ENCODE peak calls at places on chromosomes 16 and 17, in four cellular contexts. One of them, this sample, is unnamed.

GRCh38 chr16:25260416-25260815 is 2.8 kb upstream of the ZKSCAN2 start:
- DNase-seq in AG09319: no peak
- DNase-seq in HepG2: no peak
- DNase-seq in cardiac fibroblast: peak; percentile 53
- DNase-seq in this sample: no peak

GRCh38 chr16:50789757-50790156 is 47.9 kb downstream of the CYLD start:
- DNase-seq in HepG2: no peak
- DNase-seq in cardiac fibroblast: no peak
- DNase-seq in AG09319: no peak
- DNase-seq in this sample: no peak

GRCh38 chr16:714558-715447 is at the start of gene METRN:
- DNase-seq in AG09319: peak; percentile 52
- DNase-seq in cardiac fibroblast: peak; percentile 86
- DNase-seq in HepG2: peak; percentile 61
- DNase-seq in this sample: peak; percentile 98

GRCh38 chr16:29962344-29962994 is 590 bp downstream of the TMEM219 start:
- DNase-seq in cardiac fibroblast: peak; percentile 40
- DNase-seq in AG09319: no peak
- DNase-seq in HepG2: peak; percentile 33
- DNase-seq in this sample: no peak

GRCh38 chr17:70767102-70767701 is 597.9 kb downstream of the KCNJ2 start:
- DNase-seq in cardiac fibroblast: peak; percentile 70
- DNase-seq in HepG2: peak; percentile 31
- DNase-seq in AG09319: no peak
- DNase-seq in this sample: no peak

GRCh38 chr17:76735586-76736348 is 1.4 kb downstream of the SRSF2 start:
- DNase-seq in AG09319: no peak
- DNase-seq in HepG2: no peak
- DNase-seq in cardiac fibroblast: no peak
- DNase-seq in this sample: no peak

GRCh38 chr16:29304251-29304900 is 102.1 kb downstream of the NPIPB11 start:
- DNase-seq in AG09319: no peak
- DNase-seq in cardiac fibroblast: no peak
- DNase-seq in HepG2: no peak
- DNase-seq in this sample: no peak

GRCh38 chr16:24906199-24906808 is 60.5 kb downstream of the SLC5A11 start:
- DNase-seq in cardiac fibroblast: peak; percentile 54
- DNase-seq in AG09319: no peak
- DNase-seq in HepG2: peak; percentile 11
- DNase-seq in this sample: no peak

GRCh38 chr17:73986641-73987177 is 216.8 kb upstream of the RPL38 start:
- DNase-seq in cardiac fibroblast: no peak
- DNase-seq in AG09319: no peak
- DNase-seq in HepG2: no peak
- DNase-seq in this sample: no peak

GRCh38 chr17:31580331-31581021 is 189.0 kb downstream of the RAB11FIP4 start:
- DNase-seq in AG09319: no peak
- DNase-seq in cardiac fibroblast: peak; percentile 89
- DNase-seq in HepG2: no peak
- DNase-seq in this sample: no peak

GRCh38 chr16:2211923-2212347 is 1.3 kb upstream of the BRICD5 start:
- DNase-seq in HepG2: no peak
- DNase-seq in cardiac fibroblast: no peak
- DNase-seq in AG09319: no peak
- DNase-seq in this sample: no peak

GRCh38 chr16:30603945-30604315 is 6.3 kb downstream of the ZNF689 start:
- DNase-seq in cardiac fibroblast: no peak
- DNase-seq in HepG2: no peak
- DNase-seq in AG09319: no peak
- DNase-seq in this sample: no peak

GRCh38 chr17:42698736-42699414 is 16.5 kb downstream of the CNTNAP1 start:
- DNase-seq in AG09319: peak; percentile 64
- DNase-seq in cardiac fibroblast: peak; percentile 71
- DNase-seq in HepG2: no peak
- DNase-seq in this sample: no peak

GRCh38 chr16:25707982-25708583 is 16.3 kb downstream of the HS3ST4 start:
- DNase-seq in AG09319: no peak
- DNase-seq in cardiac fibroblast: peak; percentile 26
- DNase-seq in HepG2: peak; percentile 53
- DNase-seq in this sample: peak; percentile 26

GRCh38 chr17:3773511-3773910 is 27.5 kb downstream of the ITGAE start:
- DNase-seq in AG09319: no peak
- DNase-seq in cardiac fibroblast: peak; percentile 52
- DNase-seq in HepG2: no peak
- DNase-seq in this sample: no peak

DNA sequence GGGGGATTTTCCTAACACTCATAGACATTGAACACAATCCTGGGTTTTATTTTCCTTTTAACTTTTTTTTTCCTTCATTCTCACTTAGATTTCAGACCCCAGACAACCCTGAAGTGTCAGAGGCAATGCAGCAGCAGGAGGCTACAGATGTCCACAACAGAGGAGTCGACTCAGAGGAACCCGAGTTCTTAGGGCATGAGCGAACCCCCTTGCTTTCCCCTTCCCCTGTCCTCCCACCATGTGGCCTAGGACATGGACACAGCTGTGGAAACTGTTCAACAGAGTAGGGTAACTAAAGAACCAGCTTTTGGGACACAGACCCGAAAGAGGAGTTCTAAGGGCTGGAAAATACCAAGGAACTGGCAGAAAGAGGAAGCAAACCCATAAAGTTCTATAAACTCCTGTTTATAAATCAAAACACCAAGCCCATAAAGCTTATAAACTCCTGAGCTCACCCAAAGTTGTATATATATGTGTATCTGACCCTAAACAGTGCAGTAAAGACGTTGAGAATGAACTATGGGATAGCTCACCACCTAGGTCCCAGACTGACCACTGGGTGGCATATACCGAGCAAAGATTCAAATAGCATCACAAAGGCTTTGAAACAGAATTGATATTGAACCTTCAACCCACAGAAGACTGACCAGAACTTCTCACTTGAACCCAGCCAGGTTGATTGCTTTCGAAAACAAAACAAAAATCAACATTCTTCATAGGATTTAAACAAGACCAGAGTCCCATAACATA is 33.9 kb downstream of the CMTM4 start:
- DNase-seq in HepG2: peak; percentile 64
- DNase-seq in AG09319: no peak
- DNase-seq in cardiac fibroblast: peak; percentile 62
- DNase-seq in this sample: no peak
- TF ChIP-seq CTCF in HepG2: peak; percentile 74
- TF ChIP-seq CTCF in AG09319: peak; percentile 66
- TF ChIP-seq CTCF in cardiac fibroblast: peak; percentile 60
- TF ChIP-seq CTCF in this sample: no peak

DNA sequence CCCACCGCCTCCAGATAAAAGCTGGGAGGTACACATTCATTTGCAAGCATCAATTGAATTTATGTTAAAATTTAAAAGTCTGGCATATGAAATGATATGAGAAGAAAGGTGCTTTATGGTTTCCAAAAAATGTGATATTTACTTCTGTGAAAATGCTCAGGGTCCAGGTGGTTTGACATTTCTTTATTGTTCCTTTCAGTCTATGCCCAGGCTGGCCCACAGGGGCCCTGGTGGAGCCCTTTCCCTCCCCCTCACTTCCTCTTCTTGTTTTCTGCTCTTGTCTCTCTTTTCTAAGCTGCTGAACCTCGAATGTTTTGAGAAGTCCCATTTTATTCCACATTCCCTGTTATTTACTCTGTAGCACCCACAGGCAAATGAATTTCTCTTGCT is 127.8 kb downstream of the HS3ST3B1 start:
- DNase-seq in AG09319: no peak
- DNase-seq in HepG2: no peak
- DNase-seq in cardiac fibroblast: no peak
- DNase-seq in this sample: no peak
- TF ChIP-seq CTCF in AG09319: no peak
- TF ChIP-seq CTCF in HepG2: no peak
- TF ChIP-seq CTCF in cardiac fibroblast: no peak
- TF ChIP-seq CTCF in this sample: no peak

GRCh38 chr17:8160741-8161221 is 2.0 kb downstream of the VAMP2 start:
- DNase-seq in cardiac fibroblast: no peak
- DNase-seq in AG09319: no peak
- DNase-seq in HepG2: no peak
- DNase-seq in this sample: no peak

GRCh38 chr17:8162997-8163977 is 539 bp upstream of the VAMP2 start:
- DNase-seq in AG09319: no peak
- DNase-seq in HepG2: no peak
- DNase-seq in cardiac fibroblast: no peak
- DNase-seq in this sample: peak; percentile 88

GRCh38 chr17:8163978-8164814 is 1.4 kb upstream of the VAMP2 start:
- DNase-seq in HepG2: no peak
- DNase-seq in cardiac fibroblast: peak; percentile 61
- DNase-seq in AG09319: no peak
- DNase-seq in this sample: peak; percentile 47

GRCh38 chr17:8161289-8162231 is 1.2 kb downstream of the VAMP2 start:
- DNase-seq in AG09319: no peak
- DNase-seq in HepG2: no peak
- DNase-seq in cardiac fibroblast: no peak
- DNase-seq in this sample: no peak

GRCh38 chr17:8162232-8162996 is at the start of gene VAMP2:
- DNase-seq in AG09319: no peak
- DNase-seq in HepG2: no peak
- DNase-seq in cardiac fibroblast: peak; percentile 64
- DNase-seq in this sample: no peak
- TF ChIP-seq CTCF in AG09319: no peak
- TF ChIP-seq CTCF in HepG2: no peak
- TF ChIP-seq CTCF in cardiac fibroblast: no peak
- TF ChIP-seq CTCF in this sample: no peak

DNA sequence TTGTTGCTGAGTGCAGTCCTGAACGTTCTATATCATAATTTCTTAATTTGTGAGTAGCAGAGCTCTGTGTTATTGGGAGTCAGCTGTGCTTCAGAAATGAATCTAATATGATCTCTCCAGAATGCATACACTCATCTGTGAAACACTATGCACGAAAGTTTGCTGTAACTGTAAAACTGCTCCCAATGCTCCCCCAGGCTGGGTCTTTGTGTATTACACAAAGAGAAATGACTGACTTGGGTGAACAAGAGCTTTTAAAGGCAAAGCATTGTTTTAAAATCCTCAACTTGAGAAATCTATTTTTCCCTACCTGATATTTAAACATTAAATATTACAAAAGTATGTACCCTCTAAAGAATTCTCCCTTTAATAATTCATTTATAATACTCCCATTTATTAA is 636.7 kb upstream of the KIF2B start:
- DNase-seq in AG09319: no peak
- DNase-seq in cardiac fibroblast: no peak
- DNase-seq in HepG2: no peak
- DNase-seq in this sample: no peak
- TF ChIP-seq CTCF in AG09319: no peak
- TF ChIP-seq CTCF in cardiac fibroblast: no peak
- TF ChIP-seq CTCF in HepG2: no peak
- TF ChIP-seq CTCF in this sample: no peak

DNA sequence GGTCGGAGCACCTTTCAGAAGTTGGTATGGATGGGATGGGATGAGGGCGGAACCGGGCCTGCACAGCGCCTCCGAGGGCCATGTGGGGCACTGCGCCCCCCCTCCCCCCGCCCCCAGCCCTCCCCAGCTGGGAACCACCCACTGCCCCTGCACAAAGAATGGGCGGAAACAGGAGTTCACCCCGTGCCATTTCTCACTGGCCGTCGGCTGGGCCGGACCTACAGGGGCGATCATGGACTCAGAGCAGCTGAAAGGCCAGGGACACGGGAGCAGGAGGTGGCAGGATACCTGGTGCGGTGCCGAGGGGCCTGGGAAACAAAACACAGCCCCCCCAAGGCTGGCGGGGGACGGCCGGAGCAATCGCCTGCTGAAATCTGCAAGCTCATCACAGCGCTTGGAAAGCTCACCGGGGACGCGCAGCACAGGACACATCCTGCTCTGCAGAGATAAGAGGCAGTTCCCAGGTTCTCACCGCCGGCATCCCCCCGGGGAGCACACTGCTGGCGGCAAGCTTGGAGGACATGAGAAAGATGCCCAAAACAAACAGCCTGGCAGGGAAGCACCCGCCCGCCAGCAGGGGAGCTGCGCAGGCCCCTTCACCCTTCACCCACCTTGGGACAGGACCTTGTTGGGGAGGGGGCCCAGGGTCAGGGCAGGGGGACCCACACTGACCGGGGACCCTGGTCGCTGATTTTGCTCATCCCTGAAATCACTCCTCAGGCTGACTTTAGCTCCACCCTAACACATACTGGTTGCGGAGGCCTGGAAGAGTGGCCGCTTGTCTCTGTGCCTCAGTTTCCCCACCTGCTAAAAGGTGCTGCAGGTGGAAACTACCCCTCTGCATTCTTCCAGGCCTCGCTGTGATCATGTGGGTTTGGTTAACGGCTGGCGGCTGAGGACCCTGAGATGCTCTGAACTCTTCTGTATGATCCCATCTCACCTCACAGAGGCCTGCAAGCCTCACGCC is 263.9 kb downstream of the C16orf95 start:
- DNase-seq in cardiac fibroblast: no peak
- DNase-seq in HepG2: no peak
- DNase-seq in AG09319: no peak
- DNase-seq in this sample: peak; percentile 45
- TF ChIP-seq CTCF in cardiac fibroblast: no peak
- TF ChIP-seq CTCF in HepG2: no peak
- TF ChIP-seq CTCF in AG09319: no peak
- TF ChIP-seq CTCF in this sample: peak; percentile 41

GRCh38 chr16:63038563-63039131 is 1002.4 kb upstream of the CDH8 start:
- DNase-seq in HepG2: no peak
- DNase-seq in AG09319: no peak
- DNase-seq in cardiac fibroblast: no peak
- DNase-seq in this sample: no peak
- TF ChIP-seq CTCF in HepG2: no peak
- TF ChIP-seq CTCF in AG09319: no peak
- TF ChIP-seq CTCF in cardiac fibroblast: no peak
- TF ChIP-seq CTCF in this sample: no peak